ENCODE peak calls at places on chromosomes 6 and 20, in eight cellular contexts. T, G, R, Z, U, J, B and V are unnamed samples.

GRCh38 chr6:106884576-106884975 is 90.0 kb downstream of the CD24 start:
- DNase-seq in U (no peak), R (no peak), Z (no peak), J (no peak), T (no peak), B (no peak), G (no peak), V (no peak)

GRCh38 chr6:42106663-42107023 is 35.8 kb downstream of the C6orf132 start:
- DNase-seq in T (no peak), G (no peak), B (no peak), Z (no peak), R (no peak), U (no peak), J (no peak), V (no peak)

GRCh38 chr6:29665942-29666825 is 9.3 kb downstream of the MOG start:
- DNase-seq in R (no peak), J (no peak), G (no peak), B (no peak), T (no peak), U (peak), Z (no peak), V (no peak)

GRCh38 chr6:100138346-100139022 is 144.5 kb upstream of the MCHR2 start:
- DNase-seq in J (no peak), U (no peak), T (no peak), Z (no peak), B (no peak), R (no peak), G (no peak), V (no peak)

GRCh38 chr20:35091808-35092523 is 641 bp downstream of the TRPC4AP start:
- DNase-seq in J (peak), T (peak), G (no peak), Z (peak), R (no peak), U (no peak), B (no peak), V (peak)

GRCh38 chr6:143513410-143513809 is 1.9 kb upstream of the FUCA2 start:
- DNase-seq in U (no peak), G (no peak), T (peak), B (no peak), R (no peak), Z (peak), J (no peak), V (peak)

GRCh38 chr6:130322673-130323268 is 43.0 kb upstream of the TMEM200A start:
- DNase-seq in R (peak), B (peak), U (no peak), Z (no peak), J (peak), G (peak), T (peak), V (peak)

GRCh38 chr6:122652431-122652830 is 42.2 kb downstream of the PKIB start:
- DNase-seq in R (no peak), J (peak), B (no peak), U (no peak), T (no peak), Z (no peak), G (no peak), V (peak)

DNA sequence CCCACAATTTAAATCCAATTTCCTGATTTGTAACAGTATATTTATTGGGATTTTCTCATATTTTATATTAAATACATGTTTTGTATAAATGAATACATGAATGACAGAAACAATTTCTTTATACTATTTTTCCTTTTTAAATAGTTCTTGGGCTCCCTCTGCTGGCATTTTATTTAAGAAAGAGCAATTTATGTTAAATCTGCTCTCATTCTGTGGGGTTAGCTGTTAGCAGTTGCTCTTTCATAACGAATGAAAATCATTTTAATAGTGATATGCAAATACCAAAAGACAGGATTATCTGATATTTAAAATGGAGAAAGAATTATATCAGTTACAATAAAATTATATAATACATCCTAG is 118.3 kb downstream of the RALGAPA2 start:
- DNase-seq in R (no peak), B (no peak), Z (no peak), G (peak), T (peak), U (no peak), J (peak), V (peak)
- TF ChIP-seq CTCF in R (peak), B (no peak), Z (no peak), G (peak), T (peak), U (peak), J (peak), V (no peak)

DNA sequence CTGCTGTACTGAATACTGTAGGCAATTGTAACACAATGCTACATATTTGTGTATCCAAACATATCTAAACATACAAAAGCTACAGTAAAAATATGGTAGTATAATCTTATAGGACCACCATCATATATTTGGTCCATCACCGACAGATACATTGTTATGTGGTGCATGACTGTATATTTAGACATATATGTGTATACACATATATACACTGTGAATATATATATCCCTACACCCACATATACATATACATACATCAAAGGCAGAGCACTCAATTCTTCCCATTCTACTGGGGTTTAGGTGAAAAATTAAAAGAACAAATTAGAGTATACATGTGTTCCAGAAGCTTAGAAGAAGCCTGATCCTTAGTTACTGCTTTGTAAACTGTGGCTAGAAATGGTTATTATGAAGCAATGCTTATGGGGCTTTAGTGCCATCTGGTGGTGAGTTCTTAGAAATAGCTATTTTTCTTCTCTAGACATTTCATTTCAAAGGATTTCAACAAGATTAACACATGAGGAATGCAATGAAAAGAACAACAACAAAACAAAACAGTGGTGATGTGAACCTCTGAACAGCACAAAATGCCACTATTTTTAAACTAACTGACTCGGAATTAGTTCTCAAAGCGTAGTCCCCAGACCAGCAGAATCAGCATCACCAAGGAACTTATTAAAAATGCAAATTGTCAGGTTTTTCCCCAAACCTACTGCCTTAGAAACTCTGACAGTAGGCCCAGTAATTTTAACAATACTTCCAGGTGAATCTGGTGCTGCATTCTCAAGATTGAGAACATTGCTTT is 38.0 kb downstream of the PKHD1 start:
- DNase-seq in Z (no peak), B (peak), J (peak), U (no peak), G (peak), R (no peak), T (peak), V (peak)
- TF ChIP-seq CTCF in Z (peak), B (peak), J (peak), U (peak), G (peak), R (peak), T (peak), V (peak)

GRCh38 chr6:36874016-36874442 is 574 bp downstream of the PPIL1 start:
- DNase-seq in B (no peak), G (peak), R (no peak), T (peak), Z (peak), J (peak), U (no peak), V (peak)

GRCh38 chr6:36875250-36875633 is 639 bp upstream of the PPIL1 start:
- DNase-seq in R (no peak), U (no peak), B (no peak), T (no peak), G (no peak), Z (no peak), J (no peak), V (no peak)

GRCh38 chr6:36873612-36874011 is 991 bp downstream of the PPIL1 start:
- DNase-seq in J (no peak), U (no peak), R (no peak), G (no peak), B (no peak), Z (no peak), T (no peak), V (peak)

GRCh38 chr6:36873115-36873514 is 1.5 kb downstream of the PPIL1 start:
- DNase-seq in B (no peak), U (no peak), J (no peak), Z (no peak), G (no peak), R (no peak), T (no peak), V (no peak)

DNA sequence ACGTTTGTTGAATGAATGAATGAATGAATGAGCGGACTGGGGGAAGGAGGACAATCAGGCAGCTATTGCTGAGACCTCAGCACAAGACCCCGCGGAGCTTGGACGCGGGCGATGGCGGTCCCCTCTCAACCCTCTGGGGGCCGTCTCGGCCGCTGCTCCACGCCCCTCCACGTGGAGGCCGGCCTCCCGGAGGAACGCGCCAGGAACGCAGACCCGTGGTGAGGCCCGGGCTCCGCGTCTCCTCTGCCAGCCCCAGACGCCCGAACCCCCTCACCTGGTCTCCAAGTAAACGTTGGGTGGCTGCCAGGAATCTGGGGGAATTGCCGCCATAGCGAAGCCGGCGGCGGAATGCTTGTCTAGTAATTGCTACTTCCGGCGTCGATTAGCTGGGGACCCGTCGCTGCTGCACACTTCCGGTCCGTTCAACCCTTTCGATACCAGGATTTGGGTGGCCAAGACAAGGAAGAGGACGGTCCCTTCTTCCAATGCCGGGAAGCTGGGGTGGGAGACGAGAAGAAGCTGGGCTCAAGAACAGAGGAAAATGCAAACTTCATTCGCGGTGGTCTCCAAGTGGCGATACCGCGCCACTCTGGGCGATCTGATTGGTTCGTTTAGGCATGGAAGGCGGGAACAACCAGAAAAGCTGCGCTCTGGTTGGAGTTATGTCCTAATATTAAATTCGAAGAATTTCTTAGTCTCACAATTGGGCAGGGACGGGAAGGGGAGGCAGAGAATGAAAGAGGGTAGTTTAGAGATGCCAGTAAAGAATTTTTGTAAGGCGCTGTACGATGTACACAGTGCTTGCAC is at the start of gene PPIL1:
- DNase-seq in J (peak), B (peak), T (peak), G (peak), R (peak), Z (peak), U (peak), V (peak)
- TF ChIP-seq CTCF in J (no peak), B (no peak), T (no peak), G (no peak), R (no peak), Z (no peak), U (no peak), V (no peak)

GRCh38 chr20:12210591-12210990 is 292.9 kb downstream of the BTBD3 start:
- DNase-seq in R (no peak), G (no peak), U (no peak), Z (no peak), J (no peak), B (no peak), T (no peak), V (no peak)

GRCh38 chr20:12203981-12204380 is 286.3 kb downstream of the BTBD3 start:
- DNase-seq in B (no peak), Z (no peak), G (no peak), R (no peak), U (no peak), T (no peak), J (no peak), V (no peak)

GRCh38 chr20:12203399-12203798 is 285.7 kb downstream of the BTBD3 start:
- DNase-seq in Z (no peak), J (no peak), G (no peak), R (no peak), B (no peak), U (no peak), T (no peak), V (no peak)

DNA sequence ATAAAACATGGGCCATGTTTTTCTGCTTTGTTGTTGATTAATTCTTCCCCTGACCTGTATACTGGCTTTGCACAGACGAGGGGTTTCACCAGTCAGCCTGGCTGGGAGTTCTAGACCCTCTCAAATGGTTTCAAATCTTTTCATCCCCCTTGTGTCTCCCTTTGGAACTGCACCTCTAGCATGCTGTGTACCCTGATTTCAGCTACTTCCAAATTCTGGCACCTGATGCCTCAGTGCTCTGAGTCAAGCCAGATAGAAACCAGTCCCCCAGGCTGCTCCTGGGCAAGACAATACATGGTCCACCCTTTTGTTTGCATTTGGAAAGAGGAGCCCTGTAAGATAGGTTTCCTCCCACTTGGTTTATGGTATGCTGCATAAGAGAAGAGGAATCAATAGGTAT is 290.2 kb downstream of the BTBD3 start:
- DNase-seq in U (no peak), B (peak), R (no peak), J (peak), G (peak), Z (no peak), T (peak), V (peak)
- TF ChIP-seq CTCF in U (no peak), B (peak), R (peak), J (peak), G (peak), Z (peak), T (peak), V (peak)

DNA sequence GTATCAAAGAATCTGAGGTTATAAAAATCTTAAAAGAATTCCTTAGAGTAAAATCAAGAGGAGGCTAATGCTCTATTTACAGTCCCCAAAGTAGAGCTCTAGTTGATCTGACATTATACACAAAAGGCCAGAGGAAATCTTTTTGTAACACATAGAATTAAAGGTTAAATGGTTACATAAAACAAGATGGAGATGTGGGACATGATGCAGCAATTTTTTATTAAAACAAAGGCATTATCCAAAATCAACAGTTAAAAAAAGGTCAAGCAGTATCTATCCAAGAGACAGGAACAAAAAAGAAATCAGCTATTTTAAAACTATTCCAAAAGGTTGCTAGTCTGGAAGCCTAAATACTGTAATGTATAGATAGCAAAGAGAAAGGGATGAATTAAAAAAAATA is 20.4 kb downstream of the ELOVL5 start:
- DNase-seq in Z (no peak), B (no peak), U (no peak), R (no peak), T (no peak), J (no peak), G (no peak), V (no peak)
- TF ChIP-seq CTCF in Z (no peak), B (no peak), U (no peak), R (no peak), T (no peak), J (no peak), G (no peak), V (no peak)